ENCODE peak calls at places on chromosomes 13 and 19, in four cellular contexts. W is fibroblast of the aortic adventitia, K is mammary epithelial cell, C is keratinocyte. P is an unnamed sample.
A peak's percentile ranks its signal among the peaks of the same experiment; 100 is the strongest.

GRCh38 chr19:37114001-37114400 is 35.8 kb downstream of the ZNF420 start:
- DNase-seq in W (no peak), C (no peak), K (no peak), P (no peak)

GRCh38 chr13:77325371-77325941 is 1.4 kb downstream of the MYCBP2 start:
- DNase-seq in C (no peak), W (peak; percentile 25), K (peak; percentile 75), P (no peak)

GRCh38 chr19:1076951-1077350 is 10.0 kb downstream of the ARHGAP45 start:
- DNase-seq in W (no peak), C (no peak), K (peak; percentile 77), P (no peak)

GRCh38 chr19:13095393-13095784 is 7.3 kb downstream of the LYL1 start:
- DNase-seq in K (no peak), C (no peak), W (no peak), P (no peak)

GRCh38 chr19:46718157-46718933 is 1.4 kb upstream of the PRKD2 start:
- DNase-seq in W (no peak), K (no peak), C (no peak), P (no peak)

GRCh38 chr19:1307755-1308303 is 22.2 kb downstream of the EFNA2 start:
- DNase-seq in C (no peak), K (no peak), W (no peak), P (no peak)

GRCh38 chr19:720691-721160 is 12.0 kb downstream of the PALM start:
- DNase-seq in W (no peak), K (no peak), C (no peak), P (no peak)

GRCh38 chr13:49786609-49787008 is 5.9 kb downstream of the KPNA3 start:
- DNase-seq in C (no peak), W (no peak), K (no peak), P (no peak)

GRCh38 chr13:49935171-49936084 is 712 bp downstream of the SPRYD7 start:
- DNase-seq in W (peak; percentile 56), C (peak; percentile 21), K (peak; percentile 79), P (no peak)

GRCh38 chr13:102597029-102598015 is 536 bp downstream of the TPP2 start:
- DNase-seq in W (peak; percentile 29), C (no peak), K (peak; percentile 18), P (no peak)

GRCh38 chr19:2043864-2044708 is 7.0 kb downstream of the MKNK2 start:
- DNase-seq in W (no peak), K (no peak), C (no peak), P (no peak)

GRCh38 chr13:97934590-97934989 is 18.9 kb upstream of the IPO5 start:
- DNase-seq in C (no peak), K (no peak), W (peak; percentile 82), P (no peak)

GRCh38 chr13:59391696-59392095 is 772.0 kb downstream of the DIAPH3 start:
- DNase-seq in C (no peak), K (peak; percentile 44), W (peak; percentile 77), P (no peak)

GRCh38 chr13:114260818-114261217 is 20.6 kb upstream of the UPF3A start:
- DNase-seq in K (no peak), W (no peak), C (no peak), P (no peak)

GRCh38 chr13:113393226-113393571 is 29.3 kb upstream of the GRTP1 start:
- DNase-seq in K (no peak), C (no peak), W (no peak), P (no peak)

DNA sequence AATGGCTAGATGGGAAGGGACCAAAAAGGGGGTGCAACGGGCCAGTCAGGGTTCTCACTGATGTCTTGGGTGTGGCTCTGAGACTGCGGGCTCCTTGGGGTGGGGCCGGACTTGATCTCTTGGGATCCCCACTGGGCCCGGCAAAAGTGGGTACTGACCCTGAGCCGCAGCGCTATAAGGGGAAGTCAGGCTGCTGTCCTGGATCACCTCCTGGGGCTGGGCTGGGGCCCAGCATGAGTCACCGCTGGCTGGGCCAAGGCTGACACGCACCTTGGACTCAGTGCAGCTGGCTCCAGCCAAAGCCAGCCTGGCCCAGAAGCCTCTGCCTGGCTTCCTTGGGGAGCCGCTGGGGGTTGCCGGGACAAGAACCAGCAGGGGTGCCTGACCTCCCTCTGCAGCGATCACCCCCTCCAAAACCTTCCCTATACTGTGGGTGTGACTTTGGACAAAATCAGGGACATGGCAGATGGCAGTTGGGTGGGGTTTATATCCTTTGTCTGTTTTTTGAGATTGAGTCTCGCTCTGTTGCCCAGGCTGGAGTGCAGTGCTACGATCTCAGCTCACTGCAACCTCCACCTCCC is 614 bp upstream of the IQCN start:
- DNase-seq in C (no peak), W (peak; percentile 91), K (peak; percentile 86), P (peak; percentile 41)
- TF ChIP-seq CTCF in C (no peak), W (no peak), K (no peak), P (peak; percentile 23)

GRCh38 chr19:50416815-50417137 is 2.0 kb upstream of the SPIB start:
- DNase-seq in K (no peak), C (no peak), W (no peak), P (no peak)

GRCh38 chr19:50413531-50413930 is 5.2 kb upstream of the SPIB start:
- DNase-seq in K (no peak), W (no peak), C (no peak), P (no peak)

GRCh38 chr19:50416034-50416814 is 2.5 kb upstream of the SPIB start:
- DNase-seq in C (no peak), W (no peak), K (no peak), P (no peak)

GRCh38 chr19:50415661-50416033 is 3.1 kb upstream of the SPIB start:
- DNase-seq in W (no peak), K (no peak), C (no peak), P (no peak)

DNA sequence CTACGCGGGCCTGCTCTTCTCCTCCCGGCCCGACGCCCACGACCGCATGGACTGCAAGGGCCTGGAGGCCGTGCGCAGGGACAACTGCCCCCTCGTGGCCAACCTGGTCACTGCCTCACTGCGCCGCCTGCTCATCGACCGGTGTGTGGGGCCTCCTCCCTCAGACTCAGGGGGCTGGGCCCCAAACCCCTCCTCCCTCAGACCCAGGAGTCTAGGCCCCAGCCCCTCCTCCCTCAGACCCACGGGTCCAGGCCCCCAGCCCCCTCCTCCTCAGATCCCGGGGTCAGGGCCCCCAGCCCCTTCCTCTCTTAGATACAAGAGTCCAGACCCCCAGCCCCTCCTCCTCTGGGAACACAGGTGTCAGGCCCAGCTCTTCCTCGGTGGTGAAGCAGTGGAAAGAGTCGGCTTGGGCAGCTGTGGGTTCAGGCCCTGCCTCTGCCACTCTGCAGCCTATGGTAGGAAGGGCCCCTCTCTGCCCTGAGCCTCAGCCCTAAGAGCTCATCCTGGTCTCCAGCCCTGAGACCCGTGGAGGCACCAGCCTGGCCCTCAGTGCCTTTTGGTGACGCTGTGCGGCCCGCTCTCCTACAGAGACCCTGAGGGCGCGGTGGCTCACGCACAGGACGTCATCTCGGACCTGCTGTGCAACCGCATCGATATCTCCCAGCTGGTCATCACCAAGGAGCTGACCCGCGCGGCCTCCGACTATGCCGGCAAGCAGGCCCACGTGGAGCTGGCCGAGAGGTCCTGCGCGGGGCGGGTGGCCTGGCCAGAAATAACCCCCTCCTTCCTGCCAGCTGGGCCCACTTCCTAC is 3.7 kb upstream of the SPIB start:
- DNase-seq in K (peak; percentile 18), W (peak; percentile 63), C (no peak), P (no peak)
- H3K4me3 ChIP-seq in K (no peak overlapping the region), W (no peak overlapping the region), C (no peak overlapping the region), P (no peak overlapping the region)

DNA sequence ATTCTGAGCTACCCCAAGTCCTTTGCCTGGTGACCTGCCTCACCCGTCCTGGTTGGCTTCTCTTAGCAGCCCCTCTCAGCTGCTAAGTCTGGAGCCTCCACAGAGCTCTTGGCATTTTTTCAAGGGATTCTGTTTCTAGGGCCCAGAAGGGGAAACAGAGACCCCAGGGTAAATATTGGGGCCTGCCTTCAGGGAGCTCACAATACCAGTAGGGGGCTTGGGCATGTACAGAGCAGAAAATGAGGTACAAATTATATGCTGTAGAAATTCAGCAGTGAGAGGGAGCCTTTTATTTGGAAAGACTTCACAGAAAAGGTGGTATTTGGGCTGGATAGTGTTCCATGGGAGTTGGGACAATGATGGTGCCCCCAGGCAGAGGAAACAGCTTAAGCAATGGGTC is 3.7 kb downstream of the SAMD4B start:
- DNase-seq in W (no peak), C (no peak), K (no peak), P (no peak)
- TF ChIP-seq CTCF in W (no peak), C (peak; percentile 10), K (peak; percentile 3), P (no peak)

DNA sequence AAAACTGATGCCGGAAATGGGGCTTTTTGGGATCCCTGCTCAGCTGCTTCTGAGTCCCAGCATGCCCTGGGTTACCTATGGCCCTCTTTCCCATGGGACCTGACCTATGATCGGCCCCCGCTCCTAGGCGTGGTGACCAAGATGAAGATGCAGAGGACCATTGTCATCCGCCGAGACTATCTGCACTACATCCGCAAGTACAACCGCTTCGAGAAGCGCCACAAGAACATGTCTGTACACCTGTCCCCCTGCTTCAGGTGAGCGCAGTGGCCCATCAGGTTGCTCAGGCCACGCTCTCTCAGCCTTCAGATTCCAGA is 1.5 kb downstream of the RPS11 start:
- DNase-seq in W (no peak), C (no peak), K (no peak), P (no peak)
- H3K4me3 ChIP-seq in W (peak overlapping the region; percentile 96), C (peak overlapping the region; percentile 86), K (peak overlapping the region; percentile 98), P (peak overlapping the region; percentile 94)

GRCh38 chr19:3696660-3696995 is 3.6 kb downstream of the PIP5K1C start:
- DNase-seq in W (no peak), C (no peak), K (no peak), P (no peak)
- TF ChIP-seq CTCF in W (no peak), C (no peak), K (no peak), P (no peak)

GRCh38 chr19:10601999-10602329 is 14.9 kb upstream of the AP1M2 start:
- DNase-seq in C (no peak), K (no peak), W (no peak), P (no peak)
- H3K4me3 ChIP-seq in C (no peak overlapping the region), K (no peak overlapping the region), W (peak overlapping the region; percentile 31), P (peak overlapping the region; percentile 93)

GRCh38 chr19:34430738-34431625 is 2.8 kb downstream of the UBA2 start:
- DNase-seq in W (peak; percentile 63), K (peak; percentile 45), C (peak; percentile 26), P (no peak)
- TF ChIP-seq CTCF in W (peak; percentile 85), K (peak; percentile 82), C (peak; percentile 76), P (peak; percentile 54)

P was measured in thoracic aorta.